ENCODE peak calls at places on chromosomes 2 and 18, in nine cellular contexts. R, A, U, S, G, O, H, I and C are unnamed samples.
A peak's percentile ranks its signal among the peaks of the same experiment; 100 is the strongest.

GRCh38 chr2:130374587-130375290 is 18.9 kb downstream of the PTPN18 start:
- DNase-seq in R (no peak), A (peak; percentile 44), U (no peak), S (no peak), G (no peak), O (no peak), H (no peak), I (no peak), C (no peak)

GRCh38 chr2:28338046-28338753 is 54.5 kb upstream of the FOSL2 start:
- DNase-seq in R (no peak), A (peak; percentile 89), U (peak; percentile 55), S (no peak), G (peak; percentile 59), O (no peak), H (peak; percentile 64), I (peak; percentile 84), C (peak; percentile 86)

GRCh38 chr2:177489719-177490301 is 97.2 kb downstream of the AGPS start:
- DNase-seq in R (peak; percentile 26), A (peak; percentile 6), U (peak; percentile 39), S (peak; percentile 75), G (peak; percentile 12), O (peak; percentile 21), H (no peak), I (no peak), C (no peak)

GRCh38 chr2:120768112-120769048 is 32.7 kb downstream of the GLI2 start:
- DNase-seq in R (no peak), A (no peak), U (no peak), S (no peak), G (no peak), O (no peak), H (peak; percentile 47), I (peak; percentile 18), C (peak; percentile 9)

GRCh38 chr2:73028841-73029240 is 42.7 kb downstream of the SFXN5 start:
- DNase-seq in R (no peak), A (no peak), U (no peak), S (no peak), G (no peak), O (peak; percentile 51), H (no peak), I (no peak), C (peak; percentile 19)

GRCh38 chr2:16260041-16260440 is 319.7 kb downstream of the MYCN start:
- DNase-seq in R (no peak), A (no peak), U (no peak), S (peak; percentile 19), G (no peak), O (no peak), H (no peak), I (no peak), C (no peak)

GRCh38 chr2:133982231-133982630 is 271.6 kb upstream of the MGAT5 start:
- DNase-seq in R (no peak), A (no peak), U (no peak), S (no peak), G (no peak), O (no peak), H (no peak), I (no peak), C (no peak)

GRCh38 chr2:31136732-31137131 is 1.5 kb downstream of the GALNT14 start:
- DNase-seq in R (no peak), A (no peak), U (no peak), S (no peak), G (no peak), O (no peak), H (no peak), I (no peak), C (no peak)

GRCh38 chr18:79847606-79848293 is 50.0 kb downstream of the KCNG2 start:
- DNase-seq in R (no peak), A (no peak), U (no peak), S (no peak), G (no peak), O (no peak), H (no peak), I (no peak), C (no peak)

GRCh38 chr2:127027715-127028114 is 79.2 kb downstream of the BIN1 start:
- DNase-seq in R (no peak), A (no peak), U (no peak), S (peak; percentile 30), G (no peak), O (no peak), H (no peak), I (no peak), C (no peak)

GRCh38 chr2:24723668-24724067 is 69.5 kb downstream of the PTRHD1 start:
- DNase-seq in R (no peak), A (no peak), U (no peak), S (no peak), G (no peak), O (no peak), H (no peak), I (no peak), C (no peak)

GRCh38 chr18:60372598-60372997 is at the start of gene MC4R:
- DNase-seq in R (peak; percentile 72), A (peak; percentile 76), U (peak; percentile 74), S (peak; percentile 96), G (peak; percentile 72), O (peak; percentile 56), H (peak; percentile 22), I (no peak), C (no peak)

GRCh38 chr2:111986116-111986900 is 68.8 kb upstream of the TMEM87B start:
- DNase-seq in R (peak; percentile 56), A (peak; percentile 27), U (no peak), S (peak; percentile 11), G (no peak), O (no peak), H (no peak), I (no peak), C (no peak)

GRCh38 chr2:30450025-30450424 is 3.0 kb downstream of the LCLAT1 start:
- DNase-seq in R (no peak), A (no peak), U (no peak), S (no peak), G (no peak), O (no peak), H (no peak), I (no peak), C (no peak)